ENCODE peak calls at places on chromosome 21, in six cellular contexts. H is H1, R is K562, S is GM12891, X is GM12878, Y is HepG2. U is an unnamed sample.

GRCh38 chr21:29217818-29218252 is 80.9 kb upstream of the BACH1 start:
- DNase-seq in H (no peak), Y (peak; percentile 17), S (no peak), X (no peak), R (no peak), U (no peak)

GRCh38 chr21:41954654-41955499 is 1.1 kb upstream of the C2CD2 start:
- DNase-seq in X (no peak), Y (no peak), H (no peak), S (no peak), R (no peak), U (no peak)

GRCh38 chr21:38825269-38825668 is 19.5 kb downstream of the ETS2 start:
- DNase-seq in S (no peak), R (no peak), X (no peak), Y (no peak), H (no peak), U (no peak)

GRCh38 chr21:15514073-15514946 is 215.5 kb upstream of the USP25 start:
- DNase-seq in S (peak; percentile 26), X (peak; percentile 45), Y (peak; percentile 94), R (no peak), H (no peak), U (peak; percentile 10)

GRCh38 chr21:28423521-28423920 is 569.2 kb downstream of the LTN1 start:
- DNase-seq in Y (no peak), S (no peak), H (no peak), R (no peak), X (no peak), U (no peak)

GRCh38 chr21:16678479-16678878 is 834.4 kb upstream of the CXADR start:
- DNase-seq in Y (no peak), R (no peak), H (no peak), X (no peak), S (no peak), U (no peak)

GRCh38 chr21:9750341-9751086 is 770.9 kb upstream of the TPTE start:
- DNase-seq in X (no peak), S (no peak), H (no peak), Y (no peak), R (no peak), U (no peak)

GRCh38 chr21:35663856-35664606 is 396.3 kb downstream of the SETD4 start:
- DNase-seq in Y (no peak), R (no peak), S (no peak), H (no peak), X (no peak), U (no peak)

GRCh38 chr21:34354836-34355235 is 9.0 kb upstream of the KCNE2 start:
- DNase-seq in X (no peak), R (no peak), H (no peak), Y (no peak), S (no peak), U (no peak)

GRCh38 chr21:18178509-18178908 is 66.1 kb upstream of the CHODL start:
- DNase-seq in Y (no peak), S (no peak), H (no peak), R (no peak), X (no peak), U (no peak)

GRCh38 chr21:39663742-39664492 is 51.2 kb downstream of the B3GALT5 start:
- DNase-seq in H (no peak), R (no peak), Y (no peak), X (no peak), S (no peak), U (no peak)

GRCh38 chr21:34887729-34888568 is 161.2 kb downstream of the RUNX1 start:
- DNase-seq in X (no peak), S (peak; percentile 65), H (no peak), Y (peak; percentile 63), R (peak; percentile 74), U (peak; percentile 64)

GRCh38 chr21:30616125-30616524 is at the start of gene KRTAP20-1:
- DNase-seq in X (no peak), H (no peak), R (no peak), S (no peak), Y (no peak), U (no peak)

GRCh38 chr21:34722684-34723300 is 54.0 kb downstream of the CLIC6 start:
- DNase-seq in H (peak; percentile 78), S (no peak), Y (no peak), X (no peak), R (peak; percentile 75), U (peak; percentile 32)

GRCh38 chr21:29250642-29251041 is 48.1 kb upstream of the BACH1 start:
- DNase-seq in H (no peak), R (no peak), X (no peak), S (no peak), Y (no peak), U (no peak)

GRCh38 chr21:23384679-23385078 is 2222.6 kb downstream of the MRPL39 start:
- DNase-seq in X (no peak), S (no peak), R (no peak), Y (no peak), H (peak; percentile 62), U (no peak)

GRCh38 chr21:41610042-41610839 is 102.3 kb upstream of the TMPRSS2 start:
- DNase-seq in R (peak; percentile 78), S (peak; percentile 42), H (peak; percentile 78), X (no peak), Y (peak; percentile 60), U (no peak)

GRCh38 chr21:36477559-36477958 is 2.4 kb downstream of the CLDN14 start:
- DNase-seq in Y (no peak), R (no peak), H (no peak), X (no peak), S (no peak), U (no peak)

DNA sequence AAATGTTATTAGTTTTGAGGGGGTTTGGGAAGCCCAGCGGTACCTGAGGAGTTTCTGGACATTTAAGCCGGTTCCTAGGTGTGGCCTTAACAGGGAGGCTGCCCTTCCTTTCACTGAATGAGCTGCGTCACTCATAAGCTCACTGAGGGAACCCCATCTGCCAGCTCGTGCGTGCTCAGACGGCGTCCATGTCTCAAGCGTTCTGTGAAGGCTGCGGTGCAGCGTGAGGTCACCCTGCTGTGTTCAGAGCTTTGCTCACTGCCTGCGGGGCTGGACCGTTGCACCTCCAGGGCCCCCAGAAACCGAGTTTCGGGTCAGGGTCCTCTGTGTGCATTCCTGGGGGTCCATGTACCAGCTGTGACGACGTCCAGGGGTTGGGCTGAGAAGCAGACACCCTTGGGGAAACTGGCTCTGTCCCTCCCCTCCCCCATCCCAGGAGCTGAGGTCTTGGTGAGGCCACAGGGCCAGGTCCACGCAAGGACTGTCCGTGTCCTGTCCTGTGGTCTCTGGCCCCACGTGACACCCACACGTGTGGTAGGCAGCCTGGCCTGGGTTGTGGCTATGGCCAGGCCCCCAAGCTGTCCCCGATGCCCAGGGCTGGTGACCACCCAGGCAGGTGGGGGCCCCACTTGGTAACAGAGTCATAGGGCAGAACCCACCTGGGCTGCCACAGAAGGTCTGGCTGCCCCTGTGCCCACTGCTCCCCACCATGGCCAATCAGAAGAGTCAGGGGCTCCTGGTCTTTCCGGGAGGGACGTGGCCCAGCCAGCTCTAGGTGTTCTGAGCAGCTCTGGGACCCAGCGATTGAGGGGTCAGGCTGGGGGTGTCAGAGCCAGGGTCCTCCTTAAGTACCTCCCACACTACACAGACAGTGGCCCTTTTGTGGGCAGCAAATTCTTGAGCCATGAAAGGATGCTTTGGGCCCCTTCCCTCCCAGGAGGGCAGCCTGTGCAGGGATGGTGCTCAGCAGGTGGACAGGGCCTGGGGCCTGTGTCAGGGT is 24.4 kb downstream of the FTCD start:
- DNase-seq in H (no peak), Y (no peak), R (no peak), S (no peak), X (no peak), U (no peak)
- TF ChIP-seq POLR2AphosphoS5 in H (peak; percentile 13), Y (no peak), R (no peak), S (no peak), X (no peak), U (no peak)

DNA sequence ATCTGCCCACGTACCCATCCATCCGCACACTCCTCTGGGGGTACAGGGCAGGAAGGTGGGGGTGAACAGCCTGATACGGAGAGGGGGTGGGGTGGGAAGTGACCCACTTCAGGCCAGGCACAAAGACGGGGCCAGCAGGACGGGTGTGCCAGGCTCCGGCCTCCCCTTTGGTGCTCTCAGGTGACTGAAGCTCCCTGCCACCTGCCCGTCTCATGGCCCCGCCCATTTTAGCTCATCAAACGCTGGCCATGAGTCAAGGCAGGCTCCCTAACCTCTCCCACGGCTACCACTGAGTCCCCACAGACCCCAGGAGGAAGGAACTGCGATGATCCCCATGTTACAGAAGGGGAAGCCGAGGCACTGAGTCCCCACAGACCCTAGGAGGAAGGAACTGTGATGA is 109.6 kb downstream of the CRYAA start:
- DNase-seq in R (no peak), S (no peak), H (no peak), Y (no peak), X (no peak), U (no peak)
- TF ChIP-seq TAF1 in R (no peak), S (no peak), H (no peak), Y (no peak), X (no peak), U (no peak)

GRCh38 chr21:44952929-44953627 is 13.2 kb downstream of the SLX9 start:
- DNase-seq in H (no peak), Y (no peak), R (no peak), S (no peak), X (no peak), U (no peak)
- TF ChIP-seq POLR2A in H (no peak), Y (no peak), R (no peak), S (no peak), X (no peak), U (no peak)

DNA sequence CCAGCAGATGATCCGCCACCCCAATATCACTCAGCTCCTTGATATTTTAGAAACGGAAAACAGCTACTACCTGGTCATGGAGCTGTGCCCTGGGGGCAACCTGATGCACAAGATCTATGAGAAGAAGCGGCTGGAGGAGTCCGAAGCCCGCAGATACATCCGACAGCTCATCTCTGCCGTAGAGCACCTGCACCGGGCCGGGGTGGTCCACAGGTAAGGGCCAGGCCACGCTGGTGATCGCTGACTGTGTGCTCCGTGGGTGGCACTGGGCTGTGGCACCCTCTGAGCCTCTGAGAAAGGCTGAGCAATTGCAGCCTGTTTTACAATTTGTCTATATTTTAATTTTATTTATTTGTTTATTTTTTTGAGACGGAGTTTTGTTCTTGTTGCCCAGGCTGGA is 51.7 kb downstream of the HUNK start:
- DNase-seq in S (no peak), H (no peak), R (no peak), X (no peak), Y (no peak), U (no peak)
- TF ChIP-seq POLR2AphosphoS5 in S (no peak), H (no peak), R (no peak), X (no peak), Y (no peak), U (no peak)